ENCODE peak calls at places on chromosomes 3 and 15, in nine cellular contexts. R is tibial nerve, C is adrenal gland, M is left ventricle myocardium inferior, T is HFF-Myc, K is left lung, H is mucosa of descending colon, X is transverse colon, U is cardiac muscle cell. L is an unnamed sample.
A peak's percentile ranks its signal among the peaks of the same experiment; 100 is the strongest.

GRCh38 chr3:122484985-122485384 is 29.8 kb downstream of the KPNA1 start:
- DNase-seq in R (no peak), C (peak; percentile 56), M (no peak), T (no peak), K (no peak), H (no peak), X (no peak), U (no peak), L (peak; percentile 58)

GRCh38 chr3:139123377-139124095 is 78.8 kb upstream of the PRR23C start:
- DNase-seq in R (no peak), C (no peak), M (no peak), T (no peak), K (no peak), H (no peak), X (no peak), U (no peak), L (no peak)

GRCh38 chr3:29137601-29138000 is 143.3 kb upstream of the RBMS3 start:
- DNase-seq in R (no peak), C (no peak), M (no peak), T (no peak), K (no peak), H (no peak), X (no peak), U (no peak), L (peak; percentile 77)

GRCh38 chr3:188947401-188947982 is 224.3 kb upstream of the TPRG1 start:
- DNase-seq in R (peak; percentile 74), C (peak; percentile 92), M (peak; percentile 86), T (peak; percentile 52), K (peak; percentile 88), H (peak; percentile 87), X (peak; percentile 89), U (peak; percentile 94), L (peak; percentile 77)

GRCh38 chr15:57160823-57161560 is 215.3 kb upstream of the CGNL1 start:
- DNase-seq in R (no peak), C (no peak), M (no peak), T (no peak), K (no peak), H (no peak), X (no peak), U (no peak), L (no peak)

GRCh38 chr15:38701134-38701533 is 136.5 kb upstream of the RASGRP1 start:
- DNase-seq in R (no peak), C (no peak), M (no peak), T (no peak), K (no peak), H (no peak), X (no peak), U (no peak), L (no peak)

GRCh38 chr3:187197255-187197654 is at the start of gene RTP1:
- DNase-seq in R (no peak), C (no peak), M (no peak), T (no peak), K (no peak), H (no peak), X (no peak), U (no peak), L (no peak)

GRCh38 chr15:61382927-61383326 is 153.8 kb upstream of the RORA start:
- DNase-seq in R (no peak), C (no peak), M (no peak), T (no peak), K (no peak), H (no peak), X (no peak), U (no peak), L (no peak)

GRCh38 chr3:15797600-15798303 is at the start of gene ANKRD28:
- DNase-seq in R (no peak), C (no peak), M (no peak), T (peak; percentile 93), K (no peak), H (no peak), X (no peak), U (peak; percentile 46), L (peak; percentile 89)
- TF ChIP-seq CTCF in R (peak; percentile 21), C (peak; percentile 25), M (peak; percentile 28), T (no peak), K (peak; percentile 10), H (no peak), X (peak; percentile 33), U (peak; percentile 45), L (peak; percentile 10)

GRCh38 chr3:6862880-6863195 is 1.9 kb downstream of the GRM7 start:
- DNase-seq in R (no peak), C (no peak), M (no peak), T (no peak), K (no peak), H (no peak), X (no peak), U (no peak), L (no peak)
- TF ChIP-seq CTCF in R (no peak), C (no peak), M (no peak), T (no peak), K (no peak), H (no peak), X (no peak), U (no peak), L (no peak)

DNA sequence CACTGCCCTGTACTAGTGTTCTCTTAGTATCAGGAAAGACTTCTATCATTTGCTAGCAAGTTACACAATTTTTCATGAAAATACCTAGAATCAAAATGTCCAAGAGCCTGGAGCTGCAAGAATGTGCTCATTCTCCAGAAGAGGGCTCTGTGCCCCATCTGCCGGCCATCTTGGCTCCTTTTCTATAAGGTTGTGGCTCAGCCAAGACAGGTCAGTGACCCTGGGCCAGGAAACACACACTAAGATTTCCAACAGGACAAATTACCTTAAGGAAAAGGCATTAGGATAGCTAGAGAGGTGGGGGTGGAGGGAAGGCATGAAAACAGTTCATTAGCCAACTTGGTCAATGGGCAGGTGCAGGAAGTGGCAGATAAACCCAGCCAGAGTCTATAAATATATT is 20.7 kb downstream of the TIMP4 start:
- DNase-seq in R (no peak), C (peak; percentile 53), M (no peak), T (no peak), K (no peak), H (no peak), X (peak; percentile 35), U (no peak), L (peak; percentile 21)
- TF ChIP-seq CTCF in R (no peak), C (peak; percentile 21), M (peak; percentile 58), T (peak; percentile 44), K (no peak), H (no peak), X (peak; percentile 20), U (peak; percentile 55), L (peak; percentile 55)

GRCh38 chr15:44427756-44428724 is 611 bp downstream of the CTDSPL2 start:
- DNase-seq in R (no peak), C (peak; percentile 78), M (no peak), T (no peak), K (no peak), H (no peak), X (peak; percentile 69), U (peak; percentile 77), L (peak; percentile 71)

DNA sequence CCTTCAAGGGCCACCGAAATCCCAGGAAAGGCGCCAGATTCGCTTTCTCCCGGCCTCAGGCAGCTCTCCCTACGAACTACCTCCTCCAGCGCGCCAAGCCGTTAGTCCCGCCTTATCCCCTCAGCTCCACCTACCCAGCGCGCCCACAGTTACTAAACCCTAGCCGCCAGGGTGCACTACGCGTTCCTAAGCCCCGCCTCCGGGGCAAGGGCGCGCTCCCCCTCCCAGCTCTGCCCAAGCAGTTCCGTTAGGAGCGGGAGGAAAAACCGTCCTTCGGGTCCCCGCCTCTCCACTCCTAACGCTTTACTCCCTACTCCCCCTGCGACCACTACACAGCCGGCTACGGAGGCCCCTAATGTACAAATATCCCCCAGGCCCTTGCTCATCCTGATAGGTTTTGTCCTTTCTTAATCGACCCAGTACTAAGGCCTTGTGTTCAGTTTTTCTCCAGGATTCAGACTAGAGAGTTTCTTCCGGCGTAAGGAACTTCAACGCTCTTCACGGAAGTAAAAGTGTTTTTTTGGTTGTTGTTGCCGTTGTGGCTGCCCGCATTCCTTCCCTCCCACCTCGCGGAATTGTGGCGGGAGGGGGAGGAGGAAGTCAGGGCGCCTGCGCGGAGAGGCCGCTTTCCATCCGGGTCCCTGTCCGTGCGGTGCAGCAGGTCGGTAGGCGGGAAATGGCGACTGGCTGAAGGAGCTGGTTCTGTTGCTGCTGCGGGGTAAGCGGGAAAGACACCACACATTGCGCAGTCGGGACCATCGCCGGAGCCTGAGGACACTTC is at the start of gene CTDSPL2:
- DNase-seq in R (peak; percentile 93), C (peak; percentile 99), M (peak; percentile 98), T (peak; percentile 96), K (peak; percentile 99), H (peak; percentile 98), X (peak; percentile 98), U (peak; percentile 100), L (peak; percentile 94)
- TF ChIP-seq CTCF in R (peak; percentile 15), C (no peak), M (peak; percentile 57), T (peak; percentile 34), K (no peak), H (peak; percentile 15), X (no peak), U (peak; percentile 48), L (peak; percentile 39)

DNA sequence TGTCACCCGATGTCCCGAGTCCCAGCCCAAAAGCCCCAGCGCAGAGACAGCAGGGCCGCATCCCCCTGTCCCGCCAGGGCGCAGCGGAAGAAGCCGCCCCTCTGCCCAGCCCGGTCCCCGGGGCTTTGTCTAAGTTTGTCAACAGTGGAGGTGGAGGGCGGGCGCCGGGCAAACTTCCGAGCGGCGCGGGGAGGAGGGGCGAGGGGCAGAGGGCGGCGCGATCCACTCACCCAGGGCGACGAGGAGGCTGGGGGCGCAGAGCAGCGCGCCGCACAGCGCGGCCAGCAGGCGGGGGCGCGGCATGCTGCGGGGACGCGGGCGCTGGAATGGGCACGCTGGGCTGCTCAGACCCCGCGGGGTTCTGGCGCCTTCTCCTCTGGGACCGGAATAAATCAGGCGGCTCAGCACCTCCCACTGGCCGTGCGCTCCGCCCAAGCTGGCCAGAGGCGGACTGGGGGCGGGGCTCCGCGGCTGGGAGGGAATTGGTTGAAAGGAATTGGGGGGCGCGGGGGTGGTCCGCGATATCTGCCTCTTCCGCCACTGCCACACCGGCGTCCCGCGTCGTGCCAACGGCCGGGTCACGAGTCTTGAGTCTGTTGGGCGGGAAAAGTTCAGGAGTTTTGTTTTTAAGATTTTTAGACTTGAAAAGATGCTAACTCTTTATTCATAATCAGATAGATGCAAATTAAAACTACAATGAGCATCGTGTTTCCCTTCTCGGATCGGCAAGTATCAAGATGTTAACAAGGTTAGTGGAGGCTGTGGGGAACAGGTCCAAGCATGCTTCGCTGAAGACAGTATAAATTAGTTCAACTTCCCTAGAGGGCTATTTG is at the start of gene MFGE8:
- DNase-seq in R (peak; percentile 72), C (peak; percentile 51), M (peak; percentile 87), T (no peak), K (peak; percentile 76), H (peak; percentile 76), X (peak; percentile 69), U (peak; percentile 94), L (peak; percentile 89)
- TF ChIP-seq CTCF in R (no peak), C (no peak), M (peak; percentile 30), T (no peak), K (no peak), H (no peak), X (no peak), U (peak; percentile 2), L (no peak)

GRCh38 chr3:71006810-71007785 is 576.4 kb downstream of the FOXP1 start:
- DNase-seq in R (no peak), C (no peak), M (no peak), T (no peak), K (no peak), H (no peak), X (no peak), U (peak; percentile 38), L (peak; percentile 87)
- TF ChIP-seq CTCF in R (peak; percentile 39), C (peak; percentile 26), M (peak; percentile 63), T (peak; percentile 33), K (no peak), H (peak; percentile 6), X (peak; percentile 50), U (peak; percentile 43), L (peak; percentile 29)